ENCODE peak calls at places on chromosomes 5 and 9, in five cellular contexts. D is substantia nigra, E is memory B cell, C is HS-5, L is NCI-H1417. Y is an unnamed sample.
A peak's percentile ranks its signal among the peaks of the same experiment; 100 is the strongest.

GRCh38 chr5:141516648-141517025 is 27.8 kb downstream of the PCDHGC5 start:
- DNase-seq in D (no peak), E (no peak), C (no peak), L (no peak), Y (no peak)

GRCh38 chr5:144473650-144474049 is 303.0 kb downstream of the KCTD16 start:
- DNase-seq in D (no peak), E (no peak), C (no peak), L (no peak), Y (no peak)

GRCh38 chr5:174381241-174381640 is 335.7 kb downstream of the NSG2 start:
- DNase-seq in D (no peak), E (no peak), C (no peak), L (no peak), Y (no peak)

GRCh38 chr9:92033991-92034390 is 81.2 kb downstream of the SPTLC1 start:
- DNase-seq in D (no peak), E (no peak), C (no peak), L (no peak), Y (no peak)

GRCh38 chr9:89505795-89506385 is 8.0 kb upstream of the SEMA4D start:
- DNase-seq in D (no peak), E (no peak), C (no peak), L (peak; percentile 40), Y (no peak)

GRCh38 chr5:134572811-134573210 is 47.3 kb downstream of the JADE2 start:
- DNase-seq in D (no peak), E (no peak), C (no peak), L (no peak), Y (no peak)

GRCh38 chr5:24644757-24645156 is at the start of gene CDH10:
- DNase-seq in D (peak; percentile 54), E (no peak), C (no peak), L (peak; percentile 17), Y (peak; percentile 98)

GRCh38 chr5:38208782-38209378 is 49.5 kb upstream of the EGFLAM start:
- DNase-seq in D (no peak), E (no peak), C (peak; percentile 18), L (peak; percentile 33), Y (peak; percentile 82)

GRCh38 chr5:158698036-158698667 is 401.6 kb downstream of the EBF1 start:
- DNase-seq in D (no peak), E (no peak), C (no peak), L (no peak), Y (no peak)

GRCh38 chr9:116318463-116319271 is 165.1 kb downstream of the PAPPA start:
- DNase-seq in D (no peak), E (no peak), C (no peak), L (no peak), Y (no peak)

GRCh38 chr9:13444272-13444608 is 164.7 kb upstream of the MPDZ start:
- DNase-seq in D (no peak), E (no peak), C (no peak), L (no peak), Y (no peak)

GRCh38 chr5:176535655-176536131 is 1.5 kb downstream of the RNF44 start:
- DNase-seq in D (no peak), E (no peak), C (no peak), L (no peak), Y (peak; percentile 28)

GRCh38 chr9:133635098-133635497 is 1.1 kb upstream of the DBH start:
- DNase-seq in D (no peak), E (no peak), C (no peak), L (peak; percentile 16), Y (no peak)

GRCh38 chr5:92559331-92559730 is 1021.7 kb downstream of the NR2F1-AS1 start:
- DNase-seq in D (no peak), E (no peak), C (no peak), L (no peak), Y (no peak)